ENCODE peak calls at places on chromosome 7, in five cellular contexts. H is cardiac septum, X is right lobe of liver, Q is hepatocyte, M is non-pigmented ciliary epithelial cell. W is an unnamed sample.
A peak's percentile ranks its signal among the peaks of the same experiment; 100 is the strongest.

GRCh38 chr7:155483868-155484325 is 26.0 kb downstream of the EN2 start:
- DNase-seq in M (no peak), X (no peak), Q (no peak), H (peak; percentile 70), W (no peak)

GRCh38 chr7:91949221-91950009 is 8.8 kb downstream of the AKAP9 start:
- DNase-seq in H (no peak), Q (no peak), M (no peak), X (no peak), W (no peak)

GRCh38 chr7:18151419-18151818 is 123.8 kb upstream of the PRPS1L1 start:
- DNase-seq in X (no peak), H (no peak), M (no peak), Q (no peak), W (no peak)

GRCh38 chr7:31948041-31948440 is 122.2 kb downstream of the PDE1C start:
- DNase-seq in Q (peak; percentile 70), X (no peak), H (no peak), M (peak; percentile 35), W (no peak)

GRCh38 chr7:107501593-107501992 is 31.7 kb downstream of the GPR22 start:
- DNase-seq in Q (peak; percentile 17), H (no peak), M (peak; percentile 6), X (no peak), W (no peak)

GRCh38 chr7:39633563-39634550 is 10.5 kb downstream of the RALA start:
- DNase-seq in Q (no peak), M (no peak), X (no peak), H (no peak), W (no peak)

GRCh38 chr7:18895456-18895855 is 222.0 kb downstream of the TWIST1 start:
- DNase-seq in M (peak; percentile 56), H (no peak), Q (no peak), X (no peak), W (no peak)

GRCh38 chr7:55912748-55913158 is 25.5 kb downstream of the ZNF713 start:
- DNase-seq in M (no peak), Q (no peak), X (no peak), H (no peak), W (no peak)

GRCh38 chr7:148924011-148924410 is 39.9 kb upstream of the EZH2 start:
- DNase-seq in M (no peak), Q (no peak), H (peak; percentile 69), X (no peak), W (no peak)

GRCh38 chr7:17368856-17369520 is 70.5 kb downstream of the AHR start:
- DNase-seq in X (no peak), M (no peak), H (no peak), Q (no peak), W (no peak)

GRCh38 chr7:149625947-149626392 is 128.4 kb upstream of the ZNF746 start:
- DNase-seq in M (no peak), H (no peak), X (no peak), Q (peak; percentile 15), W (no peak)

GRCh38 chr7:141575654-141576448 is 24.6 kb downstream of the AGK start:
- DNase-seq in Q (no peak), X (no peak), M (no peak), H (no peak), W (no peak)

GRCh38 chr7:46619723-46620310 is 698.7 kb upstream of the IGFBP3 start:
- DNase-seq in M (no peak), Q (peak; percentile 39), X (no peak), H (no peak), W (no peak)

GRCh38 chr7:101739757-101740398 is 77.5 kb upstream of the CUX1 start:
- DNase-seq in Q (no peak), H (no peak), M (no peak), X (no peak), W (no peak)

GRCh38 chr7:157553256-157553655 is 216.5 kb downstream of the DNAJB6 start:
- DNase-seq in H (peak; percentile 15), Q (no peak), M (no peak), X (no peak), W (peak; percentile 60)

GRCh38 chr7:24757799-24758275 is 573 bp upstream of the GSDME start:
- DNase-seq in M (no peak), H (no peak), Q (peak; percentile 64), X (no peak), W (no peak)

GRCh38 chr7:12647364-12648219 is 39.8 kb upstream of the ARL4A start:
- DNase-seq in Q (peak; percentile 24), X (no peak), H (no peak), M (no peak), W (no peak)

GRCh38 chr7:45389073-45389872 is 184.9 kb upstream of the ADCY1 start:
- DNase-seq in M (no peak), Q (no peak), X (no peak), H (no peak), W (no peak)

GRCh38 chr7:54629771-54630170 is 87.6 kb downstream of the VSTM2A start:
- DNase-seq in M (no peak), H (no peak), Q (no peak), X (no peak), W (no peak)

GRCh38 chr7:1031716-1032455 is 12.5 kb upstream of the GPR146 start:
- DNase-seq in M (no peak), H (no peak), X (no peak), Q (no peak), W (no peak)

GRCh38 chr7:94297397-94297838 is 97.3 kb upstream of the COL1A2 start:
- DNase-seq in X (no peak), Q (peak; percentile 61), M (peak; percentile 94), H (peak; percentile 78), W (peak; percentile 91)

GRCh38 chr7:82605247-82605864 is 161.8 kb upstream of the CACNA2D1 start:
- DNase-seq in M (no peak), H (no peak), X (no peak), Q (peak; percentile 60), W (no peak)

GRCh38 chr7:27122075-27122910 is 8.3 kb downstream of the HOXA4 start:
- DNase-seq in X (no peak), M (no peak), H (peak; percentile 75), Q (peak; percentile 58), W (peak; percentile 76)

GRCh38 chr7:107614425-107614824 is 34.4 kb downstream of the BCAP29 start:
- DNase-seq in H (no peak), M (no peak), X (no peak), Q (no peak), W (no peak)

GRCh38 chr7:115802415-115802814 is 228.1 kb downstream of the TFEC start:
- DNase-seq in M (no peak), Q (no peak), X (no peak), H (no peak), W (no peak)

GRCh38 chr7:32958046-32959025 is 1.1 kb downstream of the FKBP9 start:
- DNase-seq in H (peak; percentile 82), X (no peak), Q (peak; percentile 10), M (no peak), W (peak; percentile 88)

GRCh38 chr7:1940402-1940786 is 270.3 kb downstream of the ELFN1 start:
- DNase-seq in Q (no peak), H (no peak), X (peak; percentile 78), M (no peak), W (peak; percentile 92)

GRCh38 chr7:128738570-128739047 is 550 bp upstream of the CALU start:
- DNase-seq in X (no peak), M (no peak), Q (no peak), H (no peak), W (no peak)

GRCh38 chr7:136993377-136993776 is 124.9 kb downstream of the CHRM2 start:
- DNase-seq in M (no peak), H (no peak), X (no peak), Q (no peak), W (no peak)

GRCh38 chr7:89029864-89030263 is 234.3 kb upstream of the TEX47 start:
- DNase-seq in Q (no peak), H (no peak), M (peak; percentile 44), X (no peak), W (no peak)

GRCh38 chr7:78607099-78607498 is 808.5 kb downstream of the PHTF2 start:
- DNase-seq in H (no peak), M (no peak), Q (no peak), X (no peak), W (no peak)

GRCh38 chr7:142807855-142808460 is 37.2 kb downstream of the PRSS2 start:
- DNase-seq in X (no peak), Q (no peak), M (peak; percentile 75), H (no peak), W (no peak)

GRCh38 chr7:64307254-64308018 is 6.3 kb upstream of the ZNF736 start:
- DNase-seq in H (peak; percentile 95), X (peak; percentile 98), M (peak; percentile 31), Q (no peak), W (peak; percentile 98)

GRCh38 chr7:118080947-118081346 is 103.0 kb upstream of the LSM8 start:
- DNase-seq in M (peak; percentile 78), X (no peak), H (no peak), Q (peak; percentile 43), W (no peak)

GRCh38 chr7:37932993-37933392 is 12.6 kb downstream of the EPDR1 start:
- DNase-seq in Q (no peak), M (no peak), X (no peak), H (no peak), W (no peak)

GRCh38 chr7:48042216-48042615 is 6.9 kb downstream of the C7orf57 start:
- DNase-seq in M (no peak), X (no peak), Q (no peak), H (no peak), W (no peak)

GRCh38 chr7:93860261-93860660 is 30.3 kb downstream of the TFPI2 start:
- DNase-seq in M (no peak), X (no peak), Q (no peak), H (no peak), W (no peak)

GRCh38 chr7:47601119-47601880 is 19.4 kb upstream of the TNS3 start:
- DNase-seq in X (no peak), Q (no peak), M (peak; percentile 85), H (no peak), W (no peak)

GRCh38 chr7:96310106-96310505 is 11.8 kb downstream of the SLC25A13 start:
- DNase-seq in M (no peak), H (no peak), X (no peak), Q (no peak), W (no peak)

GRCh38 chr7:47493971-47494370 is 87.9 kb downstream of the TNS3 start:
- DNase-seq in X (no peak), M (no peak), H (no peak), Q (no peak), W (no peak)